ENCODE peak calls at places on chromosome 6, in four cellular contexts. V is mesendoderm, G is H9, U is H1. I is an unnamed sample. For H3K79me2, the result is how much of the 10 kb centered on the place peaks cover.

GRCh38 chr6:11460001-11460668 is 77.4 kb upstream of the TMEM170B start:
- DNase-seq in V (peak), G (no peak), U (no peak), I (peak)

GRCh38 chr6:35415065-35415880 is 36.9 kb upstream of the FANCE start:
- DNase-seq in V (peak), G (peak), U (no peak), I (peak)

GRCh38 chr6:36848658-36849441 is 9.6 kb upstream of the CPNE5 start:
- DNase-seq in V (peak), G (peak), U (peak), I (peak)

GRCh38 chr6:27188206-27188884 is 59.2 kb upstream of the PRSS16 start:
- DNase-seq in V (peak), G (peak), U (peak), I (peak)

GRCh38 chr6:30955367-30956042 is 14.7 kb downstream of the MUCL3 start:
- DNase-seq in V (peak), G (peak), U (peak), I (peak)

GRCh38 chr6:163324928-163325784 is 89.4 kb upstream of the QKI start:
- DNase-seq in V (no peak), G (no peak), U (no peak), I (no peak)

GRCh38 chr6:10312445-10312844 is 102.4 kb downstream of the TFAP2A start:
- DNase-seq in V (peak), G (no peak), U (no peak), I (peak)

GRCh38 chr6:104473021-104473429 is 386.7 kb downstream of the HACE1 start:
- DNase-seq in V (peak), G (peak), U (peak), I (no peak)

GRCh38 chr6:14406616-14407343 is 289.2 kb downstream of the CD83 start:
- DNase-seq in V (no peak), G (no peak), U (no peak), I (no peak)

GRCh38 chr6:32642707-32643106 is 5.5 kb downstream of the HLA-DQA1 start:
- DNase-seq in V (no peak), G (no peak), U (no peak), I (no peak)

GRCh38 chr6:151179321-151179720 is 60.4 kb upstream of the AKAP12 start:
- DNase-seq in V (no peak), G (no peak), U (no peak), I (no peak)

GRCh38 chr6:17015551-17016381 is 86.1 kb upstream of the STMND1 start:
- DNase-seq in V (peak), G (peak), U (no peak), I (no peak)

GRCh38 chr6:93282521-93283031 is 136.8 kb downstream of the EPHA7 start:
- DNase-seq in V (no peak), G (no peak), U (no peak), I (no peak)

GRCh38 chr6:36858407-36858981 is 16.1 kb downstream of the PPIL1 start:
- DNase-seq in V (peak), G (peak), U (peak), I (no peak)

GRCh38 chr6:110953633-110954303 is 4.7 kb upstream of the GTF3C6 start:
- DNase-seq in V (no peak), G (no peak), U (no peak), I (no peak)

GRCh38 chr6:33700391-33701050 is 11.0 kb downstream of the UQCC2 start:
- DNase-seq in V (peak), G (peak), U (peak), I (peak)

GRCh38 chr6:35396991-35397390 is 54.6 kb downstream of the PPARD start:
- DNase-seq in V (no peak), G (no peak), U (no peak), I (no peak)

GRCh38 chr6:75118925-75119515 is 86.8 kb downstream of the COL12A1 start:
- DNase-seq in V (peak), G (no peak), U (no peak), I (peak)

GRCh38 chr6:123803456-123803861 is 206 bp upstream of the NKAIN2 start:
- DNase-seq in V (no peak), G (no peak), U (peak), I (no peak)

GRCh38 chr6:53441761-53442160 is 93.0 kb upstream of the ELOVL5 start:
- DNase-seq in V (no peak), G (no peak), U (no peak), I (no peak)

GRCh38 chr6:138004423-138005287 is 102.6 kb downstream of the PERP start:
- DNase-seq in V (peak), G (no peak), U (no peak), I (peak)

GRCh38 chr6:163241668-163242067 is 172.8 kb upstream of the QKI start:
- DNase-seq in V (no peak), G (no peak), U (no peak), I (no peak)

GRCh38 chr6:3247255-3248146 is 11.2 kb upstream of the PSMG4 start:
- DNase-seq in V (peak), G (peak), U (peak), I (peak)
- H2BK5ac ChIP-seq in V (no peak), G (no peak), U (peak), I (peak)

GRCh38 chr6:120620900-120621299 is 713.4 kb downstream of the TBC1D32 start:
- DNase-seq in V (no peak), G (no peak), U (no peak), I (no peak)
- H3K79me2 ChIP-seq in V (under half), G (under half), U (under half), I (under half)

GRCh38 chr6:145349950-145350510 is 385.3 kb downstream of the EPM2A start:
- DNase-seq in V (no peak), G (no peak), U (no peak), I (no peak)
- H3K4me2 ChIP-seq in V (no peak), G (no peak), U (no peak), I (no peak)

DNA sequence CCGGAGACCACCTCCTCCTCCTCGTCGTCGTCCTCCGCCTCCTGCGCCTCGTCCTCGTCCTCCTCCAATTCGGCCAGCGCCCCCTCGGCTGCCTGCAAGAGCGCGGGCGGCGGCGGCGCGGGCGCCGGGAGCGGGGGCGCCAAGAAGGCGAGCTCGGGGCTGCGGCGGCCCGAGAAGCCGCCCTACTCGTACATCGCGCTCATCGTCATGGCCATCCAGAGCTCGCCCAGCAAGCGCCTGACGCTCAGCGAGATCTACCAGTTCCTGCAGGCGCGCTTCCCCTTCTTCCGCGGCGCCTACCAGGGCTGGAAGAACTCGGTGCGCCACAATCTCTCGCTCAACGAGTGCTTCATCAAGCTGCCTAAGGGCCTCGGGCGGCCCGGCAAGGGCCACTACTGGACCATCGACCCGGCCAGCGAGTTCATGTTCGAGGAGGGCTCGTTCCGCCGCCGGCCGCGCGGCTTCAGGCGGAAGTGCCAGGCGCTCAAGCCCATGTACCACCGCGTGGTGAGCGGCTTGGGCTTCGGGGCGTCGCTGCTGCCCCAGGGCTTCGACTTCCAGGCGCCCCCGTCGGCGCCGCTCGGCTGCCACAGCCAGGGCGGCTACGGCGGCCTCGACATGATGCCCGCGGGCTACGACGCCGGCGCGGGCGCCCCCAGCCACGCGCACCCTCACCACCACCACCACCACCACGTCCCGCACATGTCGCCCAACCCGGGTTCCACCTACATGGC is 862 bp downstream of the FOXF2 start:
- DNase-seq in V (peak), G (peak), U (peak), I (peak)
- H2BK5ac ChIP-seq in V (no peak), G (no peak), U (no peak), I (no peak)

GRCh38 chr6:4817551-4817950 is 41.3 kb downstream of the CDYL start:
- DNase-seq in V (no peak), G (no peak), U (no peak), I (no peak)

GRCh38 chr6:4816904-4817303 is 40.7 kb downstream of the CDYL start:
- DNase-seq in V (no peak), G (no peak), U (no peak), I (no peak)

GRCh38 chr6:4814212-4814611 is 38.0 kb downstream of the CDYL start:
- DNase-seq in V (no peak), G (no peak), U (no peak), I (no peak)

GRCh38 chr6:4813055-4813454 is 36.9 kb downstream of the CDYL start:
- DNase-seq in V (no peak), G (no peak), U (no peak), I (no peak)

GRCh38 chr6:4815584-4815983 is 39.4 kb downstream of the CDYL start:
- DNase-seq in V (no peak), G (no peak), U (no peak), I (no peak)
- H3K79me2 ChIP-seq in V (half or more), G (half or more), U (half or more), I (under half)

DNA sequence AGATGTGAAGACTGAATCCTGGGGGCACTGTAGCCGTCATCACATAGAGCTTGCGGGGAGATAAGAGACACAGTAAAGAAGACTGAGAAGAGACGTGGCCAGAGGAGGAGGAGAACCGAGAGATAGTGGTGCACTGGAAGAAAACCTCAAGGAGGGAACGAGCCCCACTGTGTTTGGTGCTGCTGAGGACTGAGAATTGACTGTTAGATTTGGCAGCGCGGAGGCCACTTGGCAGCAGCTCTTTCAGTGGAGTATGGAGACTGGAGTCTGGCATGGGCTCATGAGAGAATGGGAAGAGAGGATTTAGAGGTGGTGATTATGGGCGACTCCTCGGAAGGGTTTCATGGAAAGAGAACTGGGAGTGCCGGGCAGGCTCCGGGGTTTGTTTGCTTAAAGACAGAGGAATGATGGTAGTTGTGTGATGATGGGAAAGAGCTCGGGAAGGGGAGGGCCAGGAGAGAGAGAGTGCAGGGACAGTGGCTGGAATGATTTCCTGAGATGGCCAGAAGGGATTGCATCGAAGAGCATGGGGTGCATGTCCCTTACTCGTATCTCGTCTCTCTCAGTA is 18.0 kb downstream of the CDYL start:
- DNase-seq in V (no peak), G (no peak), U (no peak), I (no peak)
- H3K4me2 ChIP-seq in V (no peak), G (peak), U (peak), I (no peak)